ENCODE peak calls at places on chromosome 7, in six cellular contexts. U is B cell, C is AG04450, Z is MM.1S, M is fibroblast of mammary gland, P is SK-N-SH. X is an unnamed sample.

GRCh38 chr7:94509264-94509878 is at the start of gene CASD1:
- DNase-seq in U (peak; percentile 80), Z (peak; percentile 75), P (no peak), C (no peak), M (no peak), X (peak; percentile 26)

GRCh38 chr7:627661-628027 is 98.9 kb upstream of the DNAAF5 start:
- DNase-seq in U (no peak), P (no peak), Z (no peak), M (no peak), C (no peak), X (no peak)

GRCh38 chr7:117091721-117092120 is 138.4 kb downstream of the ST7 start:
- DNase-seq in M (no peak), C (no peak), Z (no peak), U (no peak), P (no peak), X (no peak)

GRCh38 chr7:97671571-97671970 is 60.3 kb upstream of the TAC1 start:
- DNase-seq in U (no peak), P (no peak), M (no peak), C (no peak), Z (no peak), X (no peak)

GRCh38 chr7:120394595-120394994 is 121.6 kb downstream of the KCND2 start:
- DNase-seq in C (no peak), U (no peak), M (no peak), P (no peak), Z (peak; percentile 33), X (no peak)

GRCh38 chr7:369476-369980 is 79.6 kb downstream of the FOXL3 start:
- DNase-seq in P (no peak), Z (no peak), M (no peak), U (peak; percentile 19), C (no peak), X (peak; percentile 21)

GRCh38 chr7:19665399-19666008 is 43.3 kb downstream of the POLR1F start:
- DNase-seq in C (peak; percentile 1), U (no peak), Z (peak; percentile 45), M (peak; percentile 69), P (peak; percentile 39), X (no peak)

GRCh38 chr7:30510124-30511074 is 5.8 kb upstream of the GGCT start:
- DNase-seq in C (no peak), U (no peak), Z (peak; percentile 39), P (peak; percentile 52), M (peak; percentile 64), X (no peak)

GRCh38 chr7:44201813-44202212 is 1.0 kb downstream of the YKT6 start:
- DNase-seq in M (peak; percentile 22), P (no peak), U (no peak), Z (no peak), C (no peak), X (no peak)

GRCh38 chr7:3321745-3322144 is 20.7 kb downstream of the SDK1 start:
- DNase-seq in P (no peak), M (no peak), Z (no peak), C (no peak), U (no peak), X (no peak)

GRCh38 chr7:111486472-111487142 is 75.7 kb downstream of the IMMP2L start:
- DNase-seq in M (peak; percentile 69), P (peak; percentile 74), C (peak; percentile 23), U (no peak), Z (peak; percentile 53), X (no peak)

GRCh38 chr7:43643842-43644241 is 60.9 kb downstream of the STK17A start:
- DNase-seq in Z (no peak), U (no peak), C (no peak), M (no peak), P (no peak), X (no peak)

GRCh38 chr7:50834679-50835078 is 52.0 kb upstream of the GRB10 start:
- DNase-seq in P (no peak), M (no peak), U (no peak), Z (no peak), C (no peak), X (no peak)

GRCh38 chr7:86939197-86939814 is 120.1 kb downstream of the ELAPOR2 start:
- DNase-seq in C (peak; percentile 20), Z (peak; percentile 76), U (no peak), M (peak; percentile 74), P (peak; percentile 36), X (no peak)

GRCh38 chr7:5591547-5591899 is 167.9 kb upstream of the TNRC18 start:
- DNase-seq in U (no peak), M (no peak), Z (no peak), P (peak; percentile 70), C (peak; percentile 60), X (no peak)

GRCh38 chr7:148084138-148084537 is 506.4 kb upstream of the C7orf33 start:
- DNase-seq in U (no peak), M (peak; percentile 35), C (no peak), Z (peak; percentile 73), P (peak; percentile 77), X (peak; percentile 36)

GRCh38 chr7:107201795-107202450 is 33.1 kb downstream of the HBP1 start:
- DNase-seq in P (peak; percentile 64), Z (peak; percentile 60), C (no peak), U (no peak), M (peak; percentile 31), X (no peak)

GRCh38 chr7:123367508-123368122 is 166.8 kb downstream of the IQUB start:
- DNase-seq in C (no peak), P (peak; percentile 66), Z (peak; percentile 77), M (peak; percentile 63), U (no peak), X (no peak)

GRCh38 chr7:28626629-28627262 is 214.4 kb downstream of the CREB5 start:
- DNase-seq in P (peak; percentile 60), C (no peak), Z (peak; percentile 35), M (peak; percentile 69), U (no peak), X (no peak)

GRCh38 chr7:27181176-27181520 is 3.9 kb downstream of the HOXA11 start:
- DNase-seq in P (no peak), U (no peak), C (no peak), M (no peak), Z (no peak), X (no peak)

GRCh38 chr7:34165927-34166550 is 260.7 kb downstream of the BMPER start:
- DNase-seq in U (no peak), M (peak; percentile 72), P (peak; percentile 49), Z (peak; percentile 21), C (no peak), X (no peak)

GRCh38 chr7:22596763-22597434 is 96.9 kb upstream of the STEAP1B start:
- DNase-seq in M (no peak), P (no peak), Z (no peak), U (no peak), C (no peak), X (no peak)

GRCh38 chr7:75992083-75992755 is 2.2 kb downstream of the TMEM120A start:
- DNase-seq in U (no peak), P (peak; percentile 19), Z (no peak), C (no peak), M (no peak), X (no peak)

GRCh38 chr7:32142649-32143048 is 72.4 kb upstream of the PDE1C start:
- DNase-seq in P (no peak), M (peak; percentile 29), Z (no peak), C (no peak), U (no peak), X (no peak)

GRCh38 chr7:15845868-15846267 is 159.4 kb upstream of the MEOX2 start:
- DNase-seq in U (no peak), Z (no peak), P (no peak), C (no peak), M (no peak), X (no peak)

GRCh38 chr7:150945171-150945852 is 32.8 kb downstream of the KCNH2 start:
- DNase-seq in P (peak; percentile 46), C (no peak), Z (no peak), M (no peak), U (no peak), X (peak; percentile 42)

GRCh38 chr7:56007167-56007652 is 42.8 kb downstream of the NIPSNAP2 start:
- DNase-seq in U (no peak), M (no peak), C (no peak), P (no peak), Z (no peak), X (no peak)

GRCh38 chr7:35714862-35715261 is 19.9 kb upstream of the HERPUD2 start:
- DNase-seq in M (no peak), U (no peak), C (no peak), P (no peak), Z (no peak), X (no peak)
- TF ChIP-seq CTCF in M (no peak), U (no peak), C (no peak), P (no peak), Z (no peak), X (no peak)

GRCh38 chr7:95843286-95843685 is 70.9 kb downstream of the DYNC1I1 start:
- DNase-seq in P (peak; percentile 23), M (peak; percentile 15), C (no peak), Z (no peak), U (no peak), X (no peak)
- TF ChIP-seq CTCF in P (peak; percentile 38), M (no peak), C (no peak), Z (peak; percentile 27), U (no peak), X (no peak)

DNA sequence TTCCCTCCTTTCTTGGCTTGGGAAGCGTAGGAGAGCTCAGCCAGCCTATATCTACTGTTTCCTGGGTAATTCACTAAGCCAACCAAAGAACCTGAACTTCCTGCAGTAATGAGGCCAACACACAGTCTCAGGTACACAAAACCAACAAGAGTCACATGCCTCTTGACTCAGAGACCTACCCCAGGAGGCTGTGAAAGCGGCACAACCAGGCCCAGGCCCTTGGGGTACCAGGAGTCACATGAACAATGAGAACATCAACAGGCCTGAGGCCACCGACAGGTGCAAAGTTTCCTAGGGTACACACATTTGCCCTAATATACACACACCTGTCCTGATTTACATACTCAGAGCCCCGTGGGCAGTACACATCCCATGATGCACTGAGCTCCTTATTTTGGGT is 11.4 kb upstream of the HILPDA start:
- DNase-seq in M (no peak), C (no peak), P (no peak), U (no peak), Z (peak; percentile 36), X (no peak)
- TF ChIP-seq CTCF in M (no peak), C (no peak), P (no peak), U (no peak), Z (no peak), X (no peak)

GRCh38 chr7:73699370-73700069 is 16.1 kb downstream of the BUD23 start:
- DNase-seq in M (no peak), P (peak; percentile 44), C (no peak), Z (no peak), U (no peak), X (no peak)
- TF ChIP-seq CTCF in M (no peak), P (no peak), C (no peak), Z (no peak), U (no peak), X (no peak)

X was measured in mesothelial cell of epicardium.